ENCODE peak calls at places on chromosomes 11 and 22, in four cellular contexts. One of them, this sample, is unnamed.

GRCh38 chr11:103222801-103223200 is 113.6 kb downstream of the DYNC2H1 start:
- DNase-seq in stromal cell of bone marrow: no peak
- DNase-seq in SK-MEL-5: no peak
- DNase-seq in aorta: no peak
- DNase-seq in this sample: no peak

GRCh38 chr11:64803846-64804345 is 882 bp upstream of the MAP4K2 start:
- DNase-seq in stromal cell of bone marrow: no peak
- DNase-seq in SK-MEL-5: no peak
- DNase-seq in aorta: no peak
- DNase-seq in this sample: no peak

GRCh38 chr11:65553301-65554001 is 4.7 kb downstream of the LTBP3 start:
- DNase-seq in stromal cell of bone marrow: no peak
- DNase-seq in SK-MEL-5: no peak
- DNase-seq in aorta: no peak
- DNase-seq in this sample: peak

GRCh38 chr11:119417726-119418540 is 5.0 kb downstream of the THY1 start:
- DNase-seq in stromal cell of bone marrow: peak
- DNase-seq in SK-MEL-5: no peak
- DNase-seq in aorta: no peak
- DNase-seq in this sample: no peak

GRCh38 chr22:39920134-39920743 is 19.4 kb downstream of the GRAP2 start:
- DNase-seq in stromal cell of bone marrow: no peak
- DNase-seq in SK-MEL-5: no peak
- DNase-seq in aorta: no peak
- DNase-seq in this sample: no peak

GRCh38 chr11:57464343-57465181 is 4.2 kb downstream of the RTN4RL2 start:
- DNase-seq in stromal cell of bone marrow: no peak
- DNase-seq in SK-MEL-5: no peak
- DNase-seq in aorta: no peak
- DNase-seq in this sample: no peak

GRCh38 chr11:111779118-111779517 is 12.9 kb upstream of the PPP2R1B start:
- DNase-seq in stromal cell of bone marrow: no peak
- DNase-seq in SK-MEL-5: no peak
- DNase-seq in aorta: no peak
- DNase-seq in this sample: no peak

GRCh38 chr11:69212121-69213110 is 56.7 kb downstream of the SMIM38 start:
- DNase-seq in stromal cell of bone marrow: no peak
- DNase-seq in SK-MEL-5: peak
- DNase-seq in aorta: peak
- DNase-seq in this sample: no peak

GRCh38 chr11:61513143-61513740 is 4.7 kb downstream of the LRRC10B start:
- DNase-seq in stromal cell of bone marrow: no peak
- DNase-seq in SK-MEL-5: no peak
- DNase-seq in aorta: no peak
- DNase-seq in this sample: no peak

GRCh38 chr11:33777906-33778305 is 3.6 kb upstream of the FBXO3 start:
- DNase-seq in stromal cell of bone marrow: no peak
- DNase-seq in SK-MEL-5: no peak
- DNase-seq in aorta: no peak
- DNase-seq in this sample: no peak

GRCh38 chr11:35974878-35975578 is 31.2 kb downstream of the LDLRAD3 start:
- DNase-seq in stromal cell of bone marrow: no peak
- DNase-seq in SK-MEL-5: no peak
- DNase-seq in aorta: no peak
- DNase-seq in this sample: no peak

GRCh38 chr22:48536691-48537591 is 1290.7 kb downstream of the BRD1 start:
- DNase-seq in stromal cell of bone marrow: no peak
- DNase-seq in SK-MEL-5: peak
- DNase-seq in aorta: no peak
- DNase-seq in this sample: no peak

GRCh38 chr22:46843691-46844297 is 81.3 kb downstream of the TBC1D22A start:
- DNase-seq in stromal cell of bone marrow: no peak
- DNase-seq in SK-MEL-5: no peak
- DNase-seq in aorta: no peak
- DNase-seq in this sample: no peak

GRCh38 chr22:23178512-23179254 is 1.6 kb upstream of the BCR start:
- DNase-seq in stromal cell of bone marrow: no peak
- DNase-seq in SK-MEL-5: peak
- DNase-seq in aorta: peak
- DNase-seq in this sample: peak

GRCh38 chr11:117931971-117932370 is 2.8 kb upstream of the TMPRSS13 start:
- DNase-seq in stromal cell of bone marrow: no peak
- DNase-seq in SK-MEL-5: no peak
- DNase-seq in aorta: peak
- DNase-seq in this sample: no peak

GRCh38 chr11:46275964-46276641 is 1.4 kb upstream of the CREB3L1 start:
- DNase-seq in stromal cell of bone marrow: no peak
- DNase-seq in SK-MEL-5: peak
- DNase-seq in aorta: no peak
- DNase-seq in this sample: no peak

GRCh38 chr11:9711454-9712307 is 47.8 kb downstream of the SWAP70 start:
- DNase-seq in stromal cell of bone marrow: no peak
- DNase-seq in SK-MEL-5: no peak
- DNase-seq in aorta: no peak
- DNase-seq in this sample: no peak

GRCh38 chr11:58059011-58059358 is 28.2 kb downstream of the OR6Q1 start:
- DNase-seq in stromal cell of bone marrow: peak
- DNase-seq in SK-MEL-5: no peak
- DNase-seq in aorta: no peak
- DNase-seq in this sample: no peak

GRCh38 chr11:15742626-15743243 is 613.6 kb downstream of the SOX6 start:
- DNase-seq in stromal cell of bone marrow: no peak
- DNase-seq in SK-MEL-5: no peak
- DNase-seq in aorta: no peak
- DNase-seq in this sample: peak

GRCh38 chr11:12193515-12194336 is 83.3 kb downstream of the MICAL2 start:
- DNase-seq in stromal cell of bone marrow: no peak
- DNase-seq in SK-MEL-5: no peak
- DNase-seq in aorta: no peak
- DNase-seq in this sample: no peak

GRCh38 chr11:132448334-132448995 is 1078.0 kb downstream of the NTM start:
- DNase-seq in stromal cell of bone marrow: peak
- DNase-seq in SK-MEL-5: no peak
- DNase-seq in aorta: no peak
- DNase-seq in this sample: no peak

GRCh38 chr22:20507253-20508066 is at the start of gene MED15:
- DNase-seq in stromal cell of bone marrow: peak
- DNase-seq in SK-MEL-5: peak
- DNase-seq in aorta: peak
- DNase-seq in this sample: peak

GRCh38 chr22:40582063-40582462 is 54.5 kb downstream of the MRTFA start:
- DNase-seq in stromal cell of bone marrow: no peak
- DNase-seq in SK-MEL-5: no peak
- DNase-seq in aorta: no peak
- DNase-seq in this sample: no peak

GRCh38 chr11:7612661-7613393 is 60.5 kb downstream of the CYB5R2 start:
- DNase-seq in stromal cell of bone marrow: no peak
- DNase-seq in SK-MEL-5: no peak
- DNase-seq in aorta: no peak
- DNase-seq in this sample: no peak

GRCh38 chr11:120208777-120209176 is 2.1 kb upstream of the OAF start:
- DNase-seq in stromal cell of bone marrow: peak
- DNase-seq in SK-MEL-5: no peak
- DNase-seq in aorta: no peak
- DNase-seq in this sample: peak

GRCh38 chr11:45405916-45406670 is 120.0 kb upstream of the SYT13 start:
- DNase-seq in stromal cell of bone marrow: peak
- DNase-seq in SK-MEL-5: peak
- DNase-seq in aorta: no peak
- DNase-seq in this sample: peak

GRCh38 chr22:23657712-23658111 is 25.6 kb upstream of the DRICH1 start:
- DNase-seq in stromal cell of bone marrow: no peak
- DNase-seq in SK-MEL-5: no peak
- DNase-seq in aorta: no peak
- DNase-seq in this sample: no peak

GRCh38 chr11:45024357-45024756 is 73.7 kb upstream of the TP53I11 start:
- DNase-seq in stromal cell of bone marrow: no peak
- DNase-seq in SK-MEL-5: no peak
- DNase-seq in aorta: no peak
- DNase-seq in this sample: no peak

GRCh38 chr11:33368931-33369330 is 111.8 kb downstream of the HIPK3 start:
- DNase-seq in stromal cell of bone marrow: no peak
- DNase-seq in SK-MEL-5: no peak
- DNase-seq in aorta: no peak
- DNase-seq in this sample: no peak

GRCh38 chr11:16902182-16902581 is 112.0 kb downstream of the PLEKHA7 start:
- DNase-seq in stromal cell of bone marrow: no peak
- DNase-seq in SK-MEL-5: peak
- DNase-seq in aorta: no peak
- DNase-seq in this sample: no peak